ENCODE peak calls at places on chromosomes 13 and 19, in five cellular contexts. G, L, F, O and X are unnamed samples.

GRCh38 chr19:48290341-48290922 is 20.6 kb downstream of the ZNF114 start:
- DNase-seq in O (no peak), F (no peak), L (no peak), G (peak), X (no peak)

GRCh38 chr13:31094331-31095015 is 67.2 kb downstream of the HSPH1 start:
- DNase-seq in O (no peak), L (no peak), G (no peak), F (no peak), X (no peak)

GRCh38 chr19:34960940-34961679 is 2.9 kb downstream of the ZNF792 start:
- DNase-seq in F (no peak), G (no peak), L (no peak), O (no peak), X (no peak)

GRCh38 chr19:46015080-46015960 is 7.5 kb downstream of the PGLYRP1 start:
- DNase-seq in L (no peak), G (no peak), O (peak), F (no peak), X (no peak)

GRCh38 chr13:88097541-88097940 is 426.4 kb downstream of the SLITRK5 start:
- DNase-seq in L (no peak), G (no peak), O (no peak), F (no peak), X (no peak)

GRCh38 chr19:23531976-23532375 is 136.7 kb upstream of the ZNF91 start:
- DNase-seq in O (no peak), G (no peak), L (no peak), F (no peak), X (no peak)

GRCh38 chr13:31595568-31595967 is 143.8 kb upstream of the RXFP2 start:
- DNase-seq in F (no peak), O (no peak), L (no peak), G (no peak), X (no peak)

GRCh38 chr13:23790591-23791170 is 98.5 kb downstream of the MIPEP start:
- DNase-seq in O (no peak), F (no peak), G (peak), L (peak), X (peak)

GRCh38 chr13:30049692-30050091 is 199.3 kb upstream of the UBL3 start:
- DNase-seq in O (no peak), G (no peak), F (no peak), L (no peak), X (no peak)

GRCh38 chr19:49635530-49636229 is 4.3 kb downstream of the RRAS start:
- DNase-seq in L (no peak), O (no peak), G (no peak), F (no peak), X (no peak)

DNA sequence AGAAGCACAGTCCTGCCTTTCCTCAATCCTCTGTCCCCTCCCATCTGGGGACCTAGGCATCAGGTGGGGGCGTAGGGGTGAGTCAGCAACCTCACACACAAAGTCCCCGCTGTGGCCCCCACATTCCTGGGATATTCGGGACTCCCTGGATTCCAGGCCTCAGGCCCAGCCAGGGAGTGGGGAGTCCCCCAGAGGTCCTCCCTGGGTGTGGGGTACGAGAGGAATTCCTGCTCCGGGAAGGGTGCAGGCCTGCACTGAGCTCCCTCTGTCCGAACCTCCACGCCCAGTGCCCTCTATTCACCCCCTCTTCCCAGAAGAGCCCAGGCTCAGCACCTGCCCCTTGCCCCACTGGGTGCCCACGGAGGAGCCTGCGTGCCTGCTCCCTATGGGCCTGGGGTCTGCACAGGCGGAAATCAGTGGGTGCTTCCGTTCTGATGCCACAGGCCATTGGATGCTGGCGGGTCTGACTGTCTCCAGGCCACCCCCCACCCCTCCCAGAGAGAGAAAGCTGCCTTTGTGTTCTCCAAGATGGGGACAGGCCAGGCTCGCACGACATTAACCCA is 3.4 kb downstream of the CADM4 start:
- DNase-seq in G (no peak), F (no peak), L (no peak), O (no peak), X (no peak)
- H3K4me3 ChIP-seq in G (no peak), F (no peak), L (no peak), O (no peak), X (no peak)

GRCh38 chr13:20130012-20130411 is 30.8 kb downstream of the GJA3 start:
- DNase-seq in G (no peak), O (no peak), L (no peak), F (no peak), X (no peak)

GRCh38 chr13:20127263-20127562 is 33.6 kb downstream of the GJA3 start:
- DNase-seq in O (no peak), F (no peak), G (no peak), L (no peak), X (no peak)

GRCh38 chr13:20127563-20128458 is 33.0 kb downstream of the GJA3 start:
- DNase-seq in O (peak), F (no peak), L (no peak), G (no peak), X (no peak)

GRCh38 chr13:20129076-20129475 is 31.8 kb downstream of the GJA3 start:
- DNase-seq in G (no peak), F (no peak), L (no peak), O (no peak), X (no peak)

DNA sequence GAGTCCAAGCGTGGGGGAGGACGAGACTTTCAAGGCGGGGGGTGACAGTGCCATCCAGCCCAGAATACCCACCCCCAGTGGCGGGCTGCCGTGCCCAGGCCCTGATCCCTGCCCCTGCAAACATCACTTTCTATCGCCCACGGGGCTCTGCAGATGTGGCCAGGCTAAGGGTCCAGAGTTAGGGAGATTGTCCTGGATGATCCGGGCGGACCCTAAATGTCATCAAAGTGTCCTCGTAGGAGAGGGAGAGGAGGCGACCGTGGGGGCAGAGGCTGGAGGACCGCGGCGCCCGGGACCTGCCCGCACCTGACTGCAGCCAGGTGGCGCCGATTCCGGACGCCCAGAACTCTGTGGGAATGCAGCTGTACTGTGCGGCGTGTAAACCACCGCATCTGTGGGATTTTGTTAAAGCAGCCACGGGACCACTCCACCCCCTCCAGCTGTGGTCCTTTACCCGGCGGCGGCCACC is 32.4 kb downstream of the GJA3 start:
- DNase-seq in G (no peak), L (no peak), O (no peak), F (no peak), X (no peak)
- TF ChIP-seq CTCF in G (peak), L (peak), O (peak), F (peak), X (peak)

GRCh38 chr19:41570639-41571112 is 5.3 kb upstream of the CEACAM21 start:
- DNase-seq in G (peak), O (peak), L (no peak), F (peak), X (peak)

GRCh38 chr19:41577144-41577830 is 1.3 kb downstream of the CEACAM21 start:
- DNase-seq in G (no peak), L (no peak), O (no peak), F (no peak), X (no peak)

GRCh38 chr19:41578886-41579285 is 2.9 kb downstream of the CEACAM21 start:
- DNase-seq in L (no peak), O (no peak), G (no peak), F (no peak), X (no peak)

GRCh38 chr19:41577833-41578232 is 1.9 kb downstream of the CEACAM21 start:
- DNase-seq in L (no peak), F (no peak), G (no peak), O (no peak), X (no peak)

GRCh38 chr19:41575998-41576397 is at the start of gene CEACAM21:
- DNase-seq in O (peak), G (no peak), F (peak), L (no peak), X (no peak)
- H3K4me3 ChIP-seq in O (no peak), G (no peak), F (peak), L (no peak), X (no peak)

GRCh38 chr13:41401371-41401770 is 56.0 kb upstream of the RGCC start:
- DNase-seq in G (no peak), L (no peak), F (no peak), O (no peak), X (no peak)
- TF ChIP-seq CTCF in G (peak), L (no peak), F (no peak), O (no peak), X (no peak)

DNA sequence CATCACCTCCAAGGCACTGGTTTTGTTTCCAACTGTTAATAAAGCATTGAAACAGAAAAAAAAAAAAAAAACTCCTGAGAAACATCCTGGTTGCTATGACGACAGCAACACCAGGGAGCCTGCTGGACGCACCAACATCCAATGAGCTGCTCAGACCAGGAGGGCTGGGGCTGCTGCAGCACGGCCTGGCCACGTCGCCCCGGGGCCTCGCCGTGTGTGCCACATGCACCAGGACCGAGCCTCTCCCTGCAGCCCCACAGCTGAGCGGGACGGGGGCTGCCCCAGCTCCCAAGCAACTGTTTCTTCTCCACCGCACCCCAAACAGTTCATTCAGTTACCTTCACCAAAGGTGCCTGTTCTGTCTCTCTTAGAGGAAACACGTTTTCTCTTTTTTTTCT is 54.5 kb downstream of the RASA3 start:
- DNase-seq in O (peak), G (peak), F (no peak), L (no peak), X (peak)
- H3K4me3 ChIP-seq in O (no peak), G (no peak), F (no peak), L (no peak), X (no peak)

GRCh38 chr19:40279120-40279551 is 6.0 kb downstream of the AKT2 start:
- DNase-seq in L (no peak), O (peak), F (no peak), G (peak), X (no peak)
- TF ChIP-seq CTCF in L (peak), O (no peak), F (no peak), G (no peak), X (no peak)

GRCh38 chr19:2494084-2494446 is 18.1 kb downstream of the GADD45B start:
- DNase-seq in L (no peak), F (no peak), O (no peak), G (peak), X (no peak)
- H3K4me3 ChIP-seq in L (peak), F (no peak), O (no peak), G (peak), X (peak)

GRCh38 chr13:54573186-54573585 is 1544.6 kb downstream of the OLFM4 start:
- DNase-seq in G (no peak), L (no peak), F (no peak), O (no peak), X (no peak)
- TF ChIP-seq CTCF in G (no peak), L (no peak), F (no peak), O (no peak), X (no peak)

GRCh38 chr13:91296011-91296410 is 51.5 kb upstream of the MIR17HG start:
- DNase-seq in G (no peak), F (no peak), L (no peak), O (no peak), X (no peak)

GRCh38 chr13:91291078-91291477 is 56.4 kb upstream of the MIR17HG start:
- DNase-seq in F (no peak), G (no peak), L (no peak), O (no peak), X (no peak)

GRCh38 chr13:91298060-91298459 is 49.4 kb upstream of the MIR17HG start:
- DNase-seq in L (no peak), F (no peak), G (no peak), O (no peak), X (no peak)

GRCh38 chr13:91297503-91297902 is 50.0 kb upstream of the MIR17HG start:
- DNase-seq in O (no peak), G (no peak), L (no peak), F (no peak), X (no peak)

DNA sequence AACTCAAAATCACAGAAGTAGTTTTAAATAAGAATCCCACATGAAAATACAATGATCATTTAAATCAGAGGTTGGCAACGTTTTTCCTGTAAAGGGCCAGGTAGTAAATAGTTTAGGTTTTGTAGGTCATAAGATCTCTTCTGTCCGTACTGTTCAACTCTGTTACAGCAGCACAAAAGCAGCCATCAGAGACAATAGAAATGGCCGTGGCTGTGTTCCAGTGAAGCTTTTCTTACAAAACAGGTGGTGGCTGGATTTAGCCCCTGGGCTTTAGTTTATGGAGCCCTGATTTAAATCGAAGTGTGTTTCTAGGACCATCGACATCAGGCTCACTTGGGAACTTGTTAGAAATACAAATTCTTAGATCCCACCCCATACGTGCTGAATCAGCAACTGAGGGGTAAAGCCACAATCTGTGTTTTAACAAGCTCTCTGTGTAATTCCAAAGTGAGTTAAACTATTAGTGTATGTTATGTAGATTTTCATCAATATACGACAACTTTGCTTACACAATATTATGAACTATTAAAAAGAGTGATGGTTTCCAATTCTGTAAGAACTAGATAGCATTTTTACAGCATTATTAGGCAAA is 54.8 kb upstream of the MIR17HG start:
- DNase-seq in F (no peak), O (no peak), L (no peak), G (no peak), X (no peak)
- H3K4me3 ChIP-seq in F (no peak), O (no peak), L (no peak), G (no peak), X (no peak)